ENCODE peak calls at places on chromosomes 13 and 19, in four cellular contexts. J is endothelial cell of umbilical vein, K is NB4, Z is stomach. U is an unnamed sample.

GRCh38 chr19:39830406-39830805 is 3.6 kb downstream of the DYRK1B start:
- DNase-seq in K (no peak), J (no peak), Z (no peak), U (no peak)

GRCh38 chr13:95074820-95075219 is 226.4 kb downstream of the ABCC4 start:
- DNase-seq in J (no peak), Z (no peak), K (no peak), U (no peak)

GRCh38 chr19:10669246-10669645 is 15.1 kb downstream of the ILF3 start:
- DNase-seq in J (no peak), Z (no peak), K (no peak), U (no peak)

GRCh38 chr19:771332-771785 is 20.4 kb downstream of the MISP start:
- DNase-seq in Z (no peak), J (peak), K (peak), U (peak)

GRCh38 chr19:16849168-16849567 is 20.0 kb downstream of the SIN3B start:
- DNase-seq in Z (no peak), J (no peak), K (no peak), U (no peak)

GRCh38 chr19:31109626-31110025 is 239.6 kb downstream of the TSHZ3 start:
- DNase-seq in Z (no peak), J (no peak), K (no peak), U (no peak)

GRCh38 chr13:79781829-79782540 is 301.0 kb downstream of the NDFIP2 start:
- DNase-seq in J (no peak), Z (no peak), K (no peak), U (no peak)

GRCh38 chr13:101053289-101053688 is 363.0 kb downstream of the NALCN start:
- DNase-seq in J (no peak), K (no peak), Z (no peak), U (no peak)

GRCh38 chr13:99150575-99151370 is 49.9 kb upstream of the UBAC2 start:
- DNase-seq in J (no peak), K (no peak), Z (no peak), U (peak)

GRCh38 chr13:77213644-77214043 is 113.2 kb downstream of the MYCBP2 start:
- DNase-seq in J (peak), Z (no peak), K (no peak), U (peak)

GRCh38 chr13:62710766-62711165 is 1295.1 kb upstream of the PCDH20 start:
- DNase-seq in J (no peak), Z (no peak), K (no peak), U (no peak)

GRCh38 chr19:45767410-45767880 is 1.6 kb downstream of the SIX5 start:
- DNase-seq in J (peak), Z (peak), K (peak), U (peak)

GRCh38 chr19:1510442-1510806 is 2.4 kb downstream of the ADAMTSL5 start:
- DNase-seq in J (no peak), Z (no peak), K (no peak), U (no peak)

GRCh38 chr13:110331362-110331761 is 24.3 kb downstream of the COL4A2 start:
- DNase-seq in K (no peak), J (no peak), Z (no peak), U (no peak)

DNA sequence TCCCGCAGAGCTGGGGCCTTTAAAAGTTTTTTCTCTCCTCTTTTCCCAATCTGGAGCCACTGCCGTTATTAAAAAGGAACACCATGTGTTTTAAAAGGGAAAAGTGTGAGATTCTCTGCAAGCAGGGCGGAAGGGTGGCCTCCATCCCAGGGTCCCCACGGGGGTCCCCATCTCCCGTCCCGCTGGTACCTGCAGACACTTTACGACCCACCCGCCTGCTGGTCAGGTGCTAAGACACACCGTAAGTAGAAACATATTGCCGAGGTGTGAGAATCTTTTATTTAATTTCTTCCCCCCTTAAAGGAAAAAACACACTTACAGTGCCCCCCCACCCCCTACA is 1.8 kb downstream of the CRLF1 start:
- DNase-seq in J (no peak), K (no peak), Z (no peak), U (no peak)
- H3K4me3 ChIP-seq in J (no peak), K (no peak), Z (no peak), U (no peak)

GRCh38 chr13:97273341-97273831 is 51.3 kb downstream of the MBNL2 start:
- DNase-seq in J (no peak), K (no peak), Z (no peak), U (peak)
- TF ChIP-seq CTCF in J (no peak), K (no peak), Z (no peak), U (no peak)

GRCh38 chr19:49339364-49340068 is 4.3 kb downstream of the CD37 start:
- DNase-seq in J (peak), K (no peak), Z (peak), U (peak)

GRCh38 chr19:49336482-49337266 is 1.5 kb downstream of the CD37 start:
- DNase-seq in K (no peak), Z (no peak), J (no peak), U (no peak)

GRCh38 chr19:49337267-49338022 is 2.2 kb downstream of the CD37 start:
- DNase-seq in Z (no peak), J (no peak), K (no peak), U (no peak)

GRCh38 chr19:49338691-49339363 is 3.6 kb downstream of the CD37 start:
- DNase-seq in J (peak), K (no peak), Z (peak), U (peak)

GRCh38 chr19:49338023-49338677 is 2.9 kb downstream of the CD37 start:
- DNase-seq in J (no peak), K (no peak), Z (no peak), U (no peak)
- H3K4me3 ChIP-seq in J (no peak), K (no peak), Z (peak), U (peak)

GRCh38 chr19:43934055-43934984 is 762 bp downstream of the ZNF45 start:
- DNase-seq in J (no peak), Z (no peak), K (peak), U (peak)
- TF ChIP-seq CTCF in J (no peak), Z (no peak), K (no peak), U (no peak)

GRCh38 chr19:35331551-35332214 is 2.7 kb downstream of the CD22 start:
- DNase-seq in Z (no peak), J (no peak), K (no peak), U (no peak)
- H3K4me3 ChIP-seq in Z (no peak), J (no peak), K (no peak), U (no peak)

GRCh38 chr13:44904982-44905381 is 84.3 kb downstream of the NUFIP1 start:
- DNase-seq in K (no peak), Z (peak), J (peak), U (peak)

GRCh38 chr13:44903596-44903995 is 85.7 kb downstream of the NUFIP1 start:
- DNase-seq in K (no peak), J (no peak), Z (peak), U (peak)

GRCh38 chr13:44902793-44903192 is 86.5 kb downstream of the NUFIP1 start:
- DNase-seq in J (no peak), Z (no peak), K (no peak), U (no peak)

GRCh38 chr13:44895584-44895983 is 93.7 kb downstream of the NUFIP1 start:
- DNase-seq in K (no peak), Z (no peak), J (no peak), U (no peak)

GRCh38 chr13:44899967-44900366 is 89.3 kb downstream of the NUFIP1 start:
- DNase-seq in J (no peak), Z (no peak), K (no peak), U (no peak)
- TF ChIP-seq CTCF in J (no peak), Z (no peak), K (no peak), U (no peak)

U was measured in cardiac fibroblast.